ENCODE peak calls at places on chromosomes 12 and 14, in ten cellular contexts. K, P, Z, D, J, H, W, L, V and X are unnamed samples.

GRCh38 chr12:11836282-11836963 is 186.9 kb downstream of the ETV6 start:
- DNase-seq in V (no peak), P (no peak), H (peak), K (no peak), J (no peak), W (no peak), Z (no peak), D (no peak), L (no peak), X (peak)

GRCh38 chr14:48023881-48024280 is 348.5 kb upstream of the MDGA2 start:
- DNase-seq in V (no peak), P (no peak), W (no peak), Z (no peak), K (no peak), H (no peak), J (no peak), D (no peak), L (no peak), X (no peak)

GRCh38 chr14:58871972-58872530 is 234.3 kb downstream of the DACT1 start:
- DNase-seq in Z (no peak), H (no peak), V (peak), P (no peak), D (no peak), J (no peak), K (no peak), L (no peak), W (no peak), X (no peak)

GRCh38 chr12:117343849-117344248 is 17.6 kb downstream of the NOS1 start:
- DNase-seq in L (no peak), V (no peak), K (no peak), P (no peak), Z (no peak), W (no peak), J (no peak), D (no peak), H (no peak), X (no peak)

GRCh38 chr12:6899837-6900519 is 4.6 kb upstream of the LRRC23 start:
- DNase-seq in L (no peak), W (no peak), K (no peak), H (peak), V (peak), P (no peak), J (no peak), Z (no peak), D (no peak), X (peak)

GRCh38 chr12:94686834-94687628 is 36.7 kb upstream of the TMCC3 start:
- DNase-seq in Z (no peak), K (no peak), W (no peak), V (no peak), L (no peak), H (no peak), P (no peak), J (no peak), D (no peak), X (no peak)

GRCh38 chr12:16515666-16516065 is 90.3 kb downstream of the LMO3 start:
- DNase-seq in Z (no peak), J (no peak), L (no peak), D (peak), H (no peak), W (no peak), V (peak), K (no peak), P (no peak), X (no peak)

GRCh38 chr12:104121001-104121400 is 17.0 kb downstream of the NFYB start:
- DNase-seq in H (no peak), J (peak), L (no peak), D (peak), P (no peak), V (peak), Z (no peak), K (no peak), W (peak), X (no peak)

GRCh38 chr12:49491823-49492222 is 47.0 kb upstream of the KCNH3 start:
- DNase-seq in J (no peak), K (no peak), V (no peak), Z (no peak), P (no peak), D (peak), H (no peak), L (peak), W (peak), X (no peak)

GRCh38 chr12:12899530-12900380 is 8.4 kb downstream of the GPRC5A start:
- DNase-seq in Z (no peak), W (peak), H (peak), J (peak), P (no peak), D (peak), L (peak), K (peak), V (peak), X (no peak)

GRCh38 chr12:3140284-3140683 is 63.1 kb downstream of the TSPAN9 start:
- DNase-seq in P (no peak), L (no peak), V (no peak), K (no peak), Z (no peak), H (no peak), W (no peak), J (no peak), D (no peak), X (no peak)

GRCh38 chr12:87931764-87932163 is 97.4 kb downstream of the C12orf50 start:
- DNase-seq in W (no peak), P (no peak), Z (no peak), V (no peak), K (no peak), J (peak), D (peak), H (no peak), L (no peak), X (no peak)

GRCh38 chr14:59482120-59482434 is 2.1 kb downstream of the L3HYPDH start:
- DNase-seq in K (no peak), P (no peak), J (no peak), H (no peak), W (no peak), V (no peak), D (no peak), L (no peak), Z (no peak), X (no peak)

GRCh38 chr14:39229222-39229543 is 4.5 kb upstream of the MIA2 start:
- DNase-seq in K (no peak), H (no peak), J (no peak), P (no peak), L (no peak), W (peak), Z (no peak), D (no peak), V (peak), X (no peak)

GRCh38 chr12:12665194-12665593 is 30.8 kb downstream of the GPR19 start:
- DNase-seq in W (no peak), Z (no peak), J (no peak), L (no peak), V (no peak), H (no peak), K (no peak), D (no peak), P (no peak), X (no peak)

GRCh38 chr14:53741379-53742225 is 215.0 kb downstream of the BMP4 start:
- DNase-seq in H (no peak), W (no peak), L (no peak), V (no peak), P (no peak), Z (no peak), J (no peak), K (no peak), D (no peak), X (no peak)

GRCh38 chr14:39265741-39266588 is 32.2 kb downstream of the MIA2 start:
- DNase-seq in V (peak), H (peak), K (no peak), D (peak), J (no peak), Z (no peak), W (peak), P (no peak), L (no peak), X (no peak)

GRCh38 chr14:105413542-105413886 is 6.1 kb upstream of the MTA1 start:
- DNase-seq in H (no peak), D (no peak), J (no peak), P (no peak), L (no peak), V (no peak), Z (no peak), K (no peak), W (no peak), X (no peak)

GRCh38 chr12:122790393-122791075 is 16.2 kb downstream of the CCDC62 start:
- DNase-seq in P (no peak), K (no peak), D (peak), Z (no peak), V (peak), J (no peak), H (no peak), L (no peak), W (peak), X (no peak)

DNA sequence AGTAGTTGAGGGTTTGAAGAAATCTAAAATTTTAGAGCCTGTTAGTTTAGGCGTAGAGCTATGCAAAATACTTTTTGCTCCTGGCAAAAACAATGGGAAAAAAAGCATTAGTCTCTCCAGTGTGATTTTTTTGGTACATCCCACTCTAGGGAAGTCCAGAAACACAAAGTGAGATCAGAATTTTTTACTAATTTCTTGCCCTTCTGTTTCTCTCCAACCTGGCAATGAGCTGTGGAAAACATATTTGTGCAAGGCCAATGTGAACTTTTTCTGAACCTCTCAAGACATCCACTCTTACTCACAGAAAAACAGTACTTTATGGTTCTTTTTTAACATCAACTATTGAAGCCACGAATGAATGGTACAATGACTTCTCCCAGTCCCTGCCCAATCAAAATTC is 56.9 kb upstream of the DCN start:
- DNase-seq in D (no peak), H (no peak), L (no peak), Z (no peak), J (no peak), K (no peak), W (no peak), P (no peak), V (no peak), X (no peak)
- H3K27ac ChIP-seq in D (no peak), H (no peak), L (peak), Z (peak), J (no peak), K (peak), W (no peak), P (no peak), V (no peak), X (no peak)

DNA sequence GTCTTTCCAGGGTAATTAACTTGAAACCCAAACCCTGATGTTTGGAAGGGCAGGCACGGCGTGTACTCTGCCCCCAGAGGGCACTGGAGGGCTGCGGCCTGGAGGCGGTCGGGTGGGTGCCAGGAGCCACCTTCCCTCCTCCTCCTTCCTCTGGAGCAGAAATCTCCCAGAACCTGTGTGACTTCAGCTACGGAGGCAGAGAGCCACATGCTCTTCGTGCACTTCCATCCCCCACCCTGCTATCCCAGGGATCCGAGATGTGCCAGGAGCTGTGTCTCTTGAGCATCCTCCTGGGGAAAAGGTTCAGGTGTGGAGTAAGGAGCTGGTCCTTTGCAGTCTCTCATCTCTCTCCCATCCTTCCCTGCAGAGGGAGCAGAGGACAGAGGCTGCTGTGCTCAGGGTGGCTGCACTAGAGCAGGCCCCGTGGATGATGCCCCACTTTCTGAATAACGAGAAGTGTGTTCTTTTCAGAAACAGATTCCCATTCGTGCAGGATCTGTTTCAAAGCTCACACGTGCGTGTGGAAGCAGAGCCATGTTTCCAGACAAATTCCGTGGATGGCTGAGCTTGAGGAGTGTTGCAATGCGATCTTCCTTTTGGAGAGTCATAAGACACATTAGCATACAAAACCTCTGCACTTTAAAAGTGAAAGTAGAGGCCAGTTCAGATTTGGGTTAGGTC is 162.9 kb downstream of the ADGRD1 start:
- DNase-seq in D (no peak), J (no peak), K (no peak), H (no peak), W (no peak), L (peak), V (peak), P (peak), Z (no peak), X (no peak)
- H3K27ac ChIP-seq in D (no peak), J (no peak), K (no peak), H (no peak), W (no peak), L (no peak), V (peak), P (no peak), Z (no peak), X (no peak)

GRCh38 chr14:72802588-72802946 is 91.3 kb downstream of the DPF3 start:
- DNase-seq in K (no peak), V (no peak), P (no peak), H (no peak), D (no peak), L (no peak), W (no peak), J (no peak), Z (no peak), X (no peak)

GRCh38 chr14:72800296-72800695 is 93.6 kb downstream of the DPF3 start:
- DNase-seq in L (no peak), J (no peak), V (no peak), Z (no peak), P (no peak), H (no peak), D (no peak), W (no peak), K (no peak), X (no peak)

GRCh38 chr14:72800848-72801370 is 93.0 kb downstream of the DPF3 start:
- DNase-seq in Z (no peak), H (no peak), K (no peak), D (no peak), V (no peak), J (no peak), L (no peak), P (no peak), W (no peak), X (no peak)

GRCh38 chr14:72801841-72802587 is 91.9 kb downstream of the DPF3 start:
- DNase-seq in P (no peak), W (no peak), V (no peak), K (no peak), Z (no peak), D (no peak), J (no peak), H (no peak), L (no peak), X (no peak)

DNA sequence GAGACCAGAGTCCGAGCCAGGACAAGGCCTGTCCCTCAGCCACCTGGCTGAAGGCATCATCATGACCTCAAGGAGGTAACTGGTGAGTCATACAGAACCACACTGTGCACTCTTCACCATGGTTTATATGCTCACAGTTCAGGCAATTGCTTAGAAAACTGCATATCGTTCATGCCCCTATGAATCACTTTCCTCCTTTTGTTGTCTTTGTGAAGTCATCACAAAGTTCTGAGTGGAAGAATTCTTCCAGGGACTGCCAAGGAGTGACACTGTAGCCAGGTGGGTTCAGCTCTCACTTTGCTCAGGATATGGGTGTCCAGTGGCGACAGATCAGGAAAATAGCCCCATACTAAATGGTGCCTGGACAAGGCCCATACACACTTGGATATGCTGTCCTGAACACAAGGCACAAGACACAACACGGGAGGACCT is 92.5 kb downstream of the DPF3 start:
- DNase-seq in J (peak), K (no peak), V (peak), Z (no peak), P (no peak), L (peak), W (peak), D (peak), H (no peak), X (no peak)
- H3K27ac ChIP-seq in J (peak), K (no peak), V (peak), Z (peak), P (no peak), L (peak), W (peak), D (peak), H (no peak), X (no peak)

GRCh38 chr12:54052745-54053624 is 650 bp upstream of the HOXC4 start:
- DNase-seq in J (no peak), H (no peak), V (peak), P (peak), D (no peak), W (no peak), L (peak), K (peak), Z (no peak), X (no peak)
- H3K27ac ChIP-seq in J (no peak), H (no peak), V (peak), P (peak), D (peak), W (peak), L (peak), K (peak), Z (no peak), X (peak)

GRCh38 chr12:107684029-107684790 is 1.4 kb upstream of the PWP1 start:
- DNase-seq in K (no peak), D (no peak), V (peak), W (no peak), Z (no peak), P (no peak), L (no peak), J (no peak), H (no peak), X (no peak)

GRCh38 chr12:107685360-107686248 is at the start of gene PWP1:
- DNase-seq in H (peak), K (peak), D (peak), Z (peak), P (peak), J (peak), V (peak), L (peak), W (peak), X (peak)

GRCh38 chr12:107681455-107681835 is 4.2 kb upstream of the PWP1 start:
- DNase-seq in P (no peak), K (no peak), D (no peak), Z (no peak), V (no peak), J (no peak), W (no peak), L (no peak), H (no peak), X (no peak)

GRCh38 chr12:107681836-107682820 is 3.5 kb upstream of the PWP1 start:
- DNase-seq in Z (no peak), P (peak), K (no peak), W (no peak), H (no peak), V (no peak), L (no peak), D (no peak), J (no peak), X (no peak)

DNA sequence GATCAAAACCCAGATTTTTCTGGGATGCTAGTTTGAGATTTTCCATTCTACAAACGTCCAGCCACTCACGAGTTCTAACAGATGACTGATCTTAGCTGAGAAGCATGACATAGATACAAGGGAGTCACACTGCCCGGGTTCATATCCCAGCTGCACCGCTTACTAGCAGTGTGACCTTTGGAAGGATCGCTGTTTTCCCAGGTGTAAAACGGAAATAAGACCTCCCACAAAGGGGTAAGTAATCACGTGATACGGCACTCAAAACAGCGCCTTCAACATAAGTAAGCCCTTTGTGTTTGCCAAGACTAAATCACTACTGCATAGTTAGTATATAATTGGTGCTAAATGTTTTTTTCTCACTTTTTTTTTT is 624 bp upstream of the PWP1 start:
- DNase-seq in W (no peak), V (peak), P (no peak), H (no peak), D (peak), J (no peak), K (no peak), L (peak), Z (no peak), X (no peak)
- H3K27ac ChIP-seq in W (peak), V (peak), P (peak), H (no peak), D (peak), J (no peak), K (peak), L (peak), Z (peak), X (peak)

DNA sequence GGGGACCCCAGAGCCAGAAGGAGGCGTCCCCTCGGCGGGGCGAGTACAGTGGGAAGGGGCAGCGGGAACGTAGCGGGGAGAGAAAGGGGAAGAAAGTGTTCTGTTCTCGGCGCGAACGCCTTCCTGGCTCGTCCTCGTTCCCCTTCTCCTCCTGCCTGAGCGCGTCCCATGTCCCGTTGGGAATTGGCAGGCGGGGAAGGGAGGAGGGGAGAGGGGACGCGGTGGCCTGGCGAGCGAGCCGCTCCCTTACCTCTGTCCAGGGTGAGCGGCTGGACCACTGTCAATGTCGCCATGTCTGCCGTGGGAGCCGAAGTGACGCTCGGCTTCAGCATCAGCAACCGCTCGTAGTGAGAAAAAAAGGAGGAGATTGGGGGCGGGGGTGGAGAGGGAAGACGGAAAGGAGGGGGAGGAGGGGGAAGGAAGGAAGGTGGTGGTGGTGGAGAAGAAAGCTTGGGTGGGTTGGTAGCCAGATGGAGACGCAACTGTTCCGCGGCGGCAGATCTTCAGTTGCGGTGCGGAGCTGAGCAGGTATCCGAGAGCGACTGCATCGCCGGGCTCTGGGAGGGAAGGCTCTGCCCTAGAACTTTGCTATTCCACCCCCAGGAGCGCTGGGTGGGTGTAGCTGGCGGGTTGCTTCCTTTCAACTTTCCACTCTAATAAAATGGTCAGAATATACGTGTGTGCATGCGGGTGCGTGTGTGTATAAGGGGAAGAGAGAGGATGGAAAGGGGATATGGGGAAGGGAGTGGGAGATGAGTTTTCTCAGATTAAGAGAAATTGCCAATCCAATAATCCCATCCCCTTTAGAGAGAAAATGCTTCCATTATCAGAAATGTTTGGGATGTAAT is at the start of gene LIN7A:
- DNase-seq in D (peak), P (no peak), K (peak), W (no peak), Z (no peak), H (peak), L (peak), V (peak), J (no peak), X (peak)
- H3K27ac ChIP-seq in D (no peak), P (peak), K (peak), W (no peak), Z (peak), H (peak), L (peak), V (no peak), J (peak), X (peak)